ENCODE peak calls at places on chromosomes 13 and 19, in six cellular contexts. M is fibroblast of lung, N is body of pancreas, L is spleen, A is PC-3, J is DND-41. D is an unnamed sample. For H3K4me1, the result is how much of the 10 kb centered on the place peaks cover.

GRCh38 chr13:81986308-81986707 is 1645.4 kb upstream of the SPRY2 start:
- DNase-seq in M (no peak), N (no peak), L (no peak), A (peak), J (no peak), D (no peak)

GRCh38 chr13:90447034-90447734 is 900.3 kb upstream of the MIR17HG start:
- DNase-seq in M (no peak), N (no peak), L (no peak), A (peak), J (no peak), D (no peak)

GRCh38 chr19:50204081-50204428 is 633 bp downstream of the MYH14 start:
- DNase-seq in M (no peak), N (no peak), L (no peak), A (no peak), J (no peak), D (no peak)

GRCh38 chr19:50906217-50906616 is 5.0 kb downstream of the KLK4 start:
- DNase-seq in M (peak), N (peak), L (no peak), A (peak), J (peak), D (no peak)

GRCh38 chr13:25885418-25885817 is 166.4 kb downstream of the SHISA2 start:
- DNase-seq in M (no peak), N (no peak), L (no peak), A (no peak), J (no peak), D (no peak)

GRCh38 chr13:31699650-31700049 is 39.7 kb upstream of the RXFP2 start:
- DNase-seq in M (no peak), N (no peak), L (no peak), A (no peak), J (no peak), D (no peak)

GRCh38 chr19:46624958-46625661 is at the start of gene PTGIR:
- DNase-seq in M (peak), N (peak), L (no peak), A (no peak), J (peak), D (no peak)

GRCh38 chr19:48608798-48609263 is 2.3 kb downstream of the SPACA4 start:
- DNase-seq in M (no peak), N (no peak), L (peak), A (peak), J (peak), D (no peak)

GRCh38 chr19:12450817-12451216 is 10.0 kb upstream of the ZNF443 start:
- DNase-seq in M (no peak), N (no peak), L (no peak), A (no peak), J (peak), D (no peak)

GRCh38 chr19:39765091-39766076 is 13.3 kb upstream of the LEUTX start:
- DNase-seq in M (peak), N (peak), L (no peak), A (peak), J (peak), D (no peak)

GRCh38 chr13:31801088-31801487 is 61.8 kb downstream of the RXFP2 start:
- DNase-seq in M (no peak), N (no peak), L (no peak), A (no peak), J (no peak), D (no peak)

GRCh38 chr19:15144046-15144646 is 36.9 kb downstream of the SYDE1 start:
- DNase-seq in M (no peak), N (no peak), L (no peak), A (no peak), J (no peak), D (no peak)

DNA sequence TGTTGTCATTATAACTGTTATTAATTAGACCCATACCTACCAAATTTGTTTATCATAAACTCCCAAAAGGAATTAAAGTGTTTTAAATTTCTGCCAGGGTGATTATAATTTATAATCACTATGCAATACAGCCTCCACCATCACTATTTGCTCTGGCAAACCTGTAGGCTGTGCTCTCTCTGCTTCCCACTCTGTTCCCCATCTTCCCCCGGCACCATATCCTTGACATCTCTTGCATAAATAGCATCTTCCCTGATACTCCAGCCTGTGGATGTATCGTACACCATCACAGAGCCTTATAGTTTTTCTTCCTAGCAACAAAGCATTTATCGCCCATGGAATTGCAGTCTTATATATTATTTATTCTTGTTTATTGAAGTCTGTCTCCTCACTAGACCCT is 181.5 kb upstream of the TSC22D1 start:
- DNase-seq in M (no peak), N (no peak), L (no peak), A (no peak), J (no peak), D (no peak)
- H3K27ac ChIP-seq in M (peak), N (peak), L (no peak), A (peak), J (no peak), D (no peak)

GRCh38 chr19:2047449-2048103 is 3.5 kb downstream of the MKNK2 start:
- DNase-seq in M (peak), N (peak), L (peak), A (peak), J (no peak), D (peak)
- H3K4me1 ChIP-seq in M (under half), N (half or more), L (half or more), A (under half), J (half or more), D (half or more)

GRCh38 chr13:94972262-94972661 is 259.9 kb upstream of the SOX21 start:
- DNase-seq in M (no peak), N (no peak), L (no peak), A (no peak), J (no peak), D (no peak)
- TF ChIP-seq CTCF in M (no peak), N (no peak), L (no peak), A (no peak), J (no peak), D (no peak)

GRCh38 chr13:33280550-33280905 is 5.0 kb downstream of the STARD13 start:
- DNase-seq in M (no peak), N (no peak), L (no peak), A (no peak), J (no peak), D (no peak)
- H3K27ac ChIP-seq in M (peak), N (peak), L (no peak), A (peak), J (no peak), D (no peak)

GRCh38 chr19:1258707-1259205 is 10.4 kb downstream of the MIDN start:
- DNase-seq in M (no peak), N (no peak), L (no peak), A (no peak), J (no peak), D (no peak)
- H3K4me1 ChIP-seq in M (half or more), N (half or more), L (half or more), A (under half), J (half or more), D (half or more)

GRCh38 chr13:72808917-72809500 is 27.1 kb downstream of the PIBF1 start:
- DNase-seq in M (peak), N (no peak), L (no peak), A (peak), J (no peak), D (no peak)
- TF ChIP-seq CTCF in M (no peak), N (peak), L (peak), A (peak), J (peak), D (peak)

GRCh38 chr13:75704942-75705320 is 68.8 kb downstream of the LMO7 start:
- DNase-seq in M (no peak), N (peak), L (no peak), A (peak), J (no peak), D (no peak)
- H3K27ac ChIP-seq in M (peak), N (peak), L (no peak), A (peak), J (no peak), D (no peak)

DNA sequence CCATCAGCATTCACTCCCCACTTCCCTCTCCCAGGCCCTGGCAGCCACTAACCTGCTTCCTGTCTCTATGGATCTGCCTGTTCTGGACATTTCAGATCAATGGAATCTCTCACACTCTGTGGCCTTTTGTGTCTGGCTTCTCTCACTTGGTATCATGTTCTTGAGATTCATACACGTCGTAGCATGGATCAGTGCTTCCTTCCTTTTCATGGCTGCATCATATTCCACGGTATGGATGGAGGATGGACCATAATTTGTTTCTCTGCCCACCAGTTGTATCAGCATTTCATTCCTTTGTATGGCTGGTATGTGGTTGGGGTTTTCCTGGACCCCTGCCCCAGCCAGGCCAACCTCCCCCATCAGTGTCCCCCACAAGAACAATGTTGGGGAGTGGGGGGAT is 36.2 kb downstream of the MYO9B start:
- DNase-seq in M (no peak), N (no peak), L (no peak), A (no peak), J (no peak), D (no peak)
- H3K4me1 ChIP-seq in M (under half), N (under half), L (half or more), A (under half), J (under half), D (under half)

GRCh38 chr13:71758823-71759222 is 108.2 kb downstream of the DACH1 start:
- DNase-seq in M (no peak), N (no peak), L (no peak), A (no peak), J (no peak), D (no peak)

GRCh38 chr13:71760226-71760591 is 106.8 kb downstream of the DACH1 start:
- DNase-seq in M (no peak), N (no peak), L (no peak), A (no peak), J (no peak), D (no peak)

GRCh38 chr13:71751074-71751473 is 115.9 kb downstream of the DACH1 start:
- DNase-seq in M (peak), N (no peak), L (no peak), A (no peak), J (no peak), D (no peak)

GRCh38 chr13:71759506-71760225 is 107.3 kb downstream of the DACH1 start:
- DNase-seq in M (peak), N (no peak), L (no peak), A (no peak), J (no peak), D (no peak)

DNA sequence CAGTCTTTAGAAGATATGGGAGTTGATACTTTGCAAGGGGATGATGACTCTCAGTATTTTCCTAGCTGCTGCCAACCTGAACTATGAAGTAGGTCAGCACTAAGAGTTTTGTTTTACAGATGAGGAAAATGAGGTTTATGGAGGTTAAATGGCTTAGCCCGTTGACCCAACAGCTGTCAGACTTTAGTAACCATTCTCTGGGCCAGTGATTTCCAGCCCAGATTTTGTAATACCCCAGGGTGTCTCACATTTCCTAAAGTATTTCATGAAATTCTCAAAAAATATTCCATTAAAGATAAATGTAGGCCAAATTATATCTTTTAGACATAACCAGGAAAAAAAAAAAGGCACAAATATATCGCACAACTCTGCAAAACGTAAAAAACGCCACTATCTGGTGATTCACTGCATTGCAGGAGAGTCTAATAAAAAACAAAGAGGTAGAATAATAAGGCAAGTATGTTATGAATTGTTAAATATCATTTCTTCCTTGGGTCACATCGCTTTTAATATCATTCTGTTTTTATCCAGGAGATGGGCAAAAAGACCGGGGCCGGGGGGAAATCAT is 112.5 kb downstream of the DACH1 start:
- DNase-seq in M (peak), N (peak), L (no peak), A (no peak), J (no peak), D (no peak)
- TF ChIP-seq CTCF in M (peak), N (no peak), L (no peak), A (peak), J (peak), D (no peak)

DNA sequence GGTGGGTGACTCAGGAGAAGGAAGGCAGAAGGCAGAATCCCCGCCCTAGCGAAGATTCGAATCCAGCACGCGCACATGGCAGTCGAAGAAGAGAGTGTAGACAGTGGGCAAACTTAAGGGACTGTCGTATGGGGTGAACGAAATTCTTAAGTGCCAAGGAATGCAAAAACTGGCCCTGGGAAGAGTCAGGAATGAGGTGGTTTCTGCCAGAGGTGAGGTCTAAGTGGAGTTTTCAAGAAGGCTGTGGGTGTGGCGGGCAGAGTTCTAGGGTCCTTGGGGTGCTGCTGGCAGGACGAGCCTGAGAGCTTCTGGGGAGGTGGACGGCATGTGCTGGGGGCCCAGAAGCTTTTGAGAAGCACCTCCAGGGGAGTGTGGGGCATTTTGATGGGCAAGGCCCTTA is 63.9 kb upstream of the RNF113B start:
- DNase-seq in M (no peak), N (no peak), L (no peak), A (no peak), J (no peak), D (no peak)
- H3K27ac ChIP-seq in M (no peak), N (no peak), L (no peak), A (no peak), J (no peak), D (no peak)

D was measured in right lobe of liver.